ENCODE peak calls at places on chromosome 22, in four cellular contexts. I is HEK293T, Q is iPS DF 6.9, M is A549. O is an unnamed sample.

GRCh38 chr22:45425101-45425500 is 11.6 kb downstream of the RIBC2 start:
- DNase-seq in Q (no peak), I (no peak), M (no peak), O (no peak)

GRCh38 chr22:18119409-18120110 is 9.0 kb downstream of the TUBA8 start:
- DNase-seq in I (no peak), M (no peak), Q (no peak), O (no peak)

GRCh38 chr22:46075764-46076531 is 74.4 kb upstream of the PPARA start:
- DNase-seq in M (no peak), I (no peak), Q (no peak), O (no peak)

GRCh38 chr22:42794551-42795510 is 62.2 kb downstream of the ARFGAP3 start:
- DNase-seq in Q (no peak), I (no peak), M (no peak), O (no peak)

GRCh38 chr22:22951035-22951434 is 63.4 kb downstream of the IGLL5 start:
- DNase-seq in M (no peak), Q (no peak), I (no peak), O (no peak)

GRCh38 chr22:32465661-32466060 is 1.4 kb upstream of the BPIFC start:
- DNase-seq in I (no peak), M (no peak), Q (no peak), O (no peak)

GRCh38 chr22:43861529-43861928 is 784 bp downstream of the SULT4A1 start:
- DNase-seq in M (no peak), I (no peak), Q (no peak), O (no peak)

GRCh38 chr22:41542224-41542623 is 2.0 kb downstream of the POLR3H start:
- DNase-seq in M (no peak), I (no peak), Q (no peak), O (no peak)

GRCh38 chr22:29555065-29555644 is 1.6 kb upstream of the THOC5 start:
- DNase-seq in Q (no peak), I (no peak), M (no peak), O (no peak)

GRCh38 chr22:24752091-24752623 is 22.4 kb downstream of the PIWIL3 start:
- DNase-seq in Q (no peak), I (no peak), M (no peak), O (no peak)

GRCh38 chr22:19971276-19972124 is 29.9 kb upstream of the TXNRD2 start:
- DNase-seq in M (no peak), I (no peak), Q (no peak), O (no peak)

GRCh38 chr22:43723816-43724215 is 88.3 kb downstream of the EFCAB6 start:
- DNase-seq in I (no peak), M (no peak), Q (no peak), O (no peak)

GRCh38 chr22:46803936-46804335 is 41.5 kb downstream of the TBC1D22A start:
- DNase-seq in I (no peak), M (no peak), Q (no peak), O (no peak)

GRCh38 chr22:47259049-47259448 is 496.6 kb downstream of the TBC1D22A start:
- DNase-seq in M (no peak), Q (no peak), I (no peak), O (no peak)

GRCh38 chr22:31739795-31740201 is 10.1 kb downstream of the PRR14L start:
- DNase-seq in Q (no peak), I (no peak), M (no peak), O (no peak)

GRCh38 chr22:43891360-43892182 is at the start of gene PNPLA5:
- DNase-seq in M (no peak), Q (peak; percentile 45), I (no peak), O (no peak)

GRCh38 chr22:45731798-45732495 is 60.3 kb downstream of the ATXN10 start:
- DNase-seq in M (peak; percentile 28), I (no peak), Q (no peak), O (no peak)

GRCh38 chr22:49934144-49934890 is 15.9 kb downstream of the CRELD2 start:
- DNase-seq in M (no peak), Q (no peak), I (no peak), O (no peak)

GRCh38 chr22:36014539-36015072 is 14.0 kb downstream of the RBFOX2 start:
- DNase-seq in I (no peak), M (no peak), Q (no peak), O (no peak)

GRCh38 chr22:50305393-50305657 is 2.1 kb downstream of the PLXNB2 start:
- DNase-seq in M (no peak), Q (no peak), I (no peak), O (no peak)

GRCh38 chr22:20571531-20572007 is 64.2 kb downstream of the MED15 start:
- DNase-seq in I (peak; percentile 74), M (peak; percentile 28), Q (no peak), O (no peak)